ENCODE peak calls at places on chromosomes 2 and 18, in ten cellular contexts. G, V, F, K, B, J, T, S, X and R are unnamed samples.

GRCh38 chr18:58034370-58034769 is 9.7 kb upstream of the NEDD4L start:
- DNase-seq in G (no peak), V (no peak), F (no peak), K (no peak), B (no peak), J (no peak), T (no peak), S (no peak), X (no peak), R (no peak)

GRCh38 chr2:169329669-169330554 is 32.4 kb downstream of the LRP2 start:
- DNase-seq in G (no peak), V (no peak), F (no peak), K (no peak), B (no peak), J (no peak), T (no peak), S (no peak), X (no peak), R (no peak)

GRCh38 chr2:72136933-72137497 is 10.6 kb downstream of the CYP26B1 start:
- DNase-seq in G (no peak), V (no peak), F (no peak), K (no peak), B (no peak), J (no peak), T (no peak), S (no peak), X (no peak), R (no peak)

GRCh38 chr2:167140767-167141166 is 252.5 kb downstream of the XIRP2 start:
- DNase-seq in G (peak), V (no peak), F (no peak), K (no peak), B (peak), J (peak), T (peak), S (peak), X (peak), R (no peak)

GRCh38 chr18:55706893-55707292 is 118.9 kb upstream of the TCF4 start:
- DNase-seq in G (peak), V (no peak), F (no peak), K (no peak), B (no peak), J (peak), T (peak), S (peak), X (no peak), R (no peak)

GRCh38 chr18:55858661-55859111 is 270.7 kb upstream of the TCF4 start:
- DNase-seq in G (no peak), V (no peak), F (no peak), K (no peak), B (no peak), J (no peak), T (no peak), S (no peak), X (no peak), R (no peak)

GRCh38 chr2:180872256-180872655 is 108.1 kb upstream of the UBE2E3 start:
- DNase-seq in G (peak), V (no peak), F (no peak), K (no peak), B (no peak), J (no peak), T (peak), S (peak), X (no peak), R (no peak)

GRCh38 chr18:71105078-71105819 is 816.4 kb downstream of the SOCS6 start:
- DNase-seq in G (peak), V (no peak), F (no peak), K (no peak), B (peak), J (peak), T (peak), S (no peak), X (no peak), R (no peak)

GRCh38 chr2:148812306-148812705 is 62.7 kb upstream of the KIF5C start:
- DNase-seq in G (peak), V (no peak), F (no peak), K (no peak), B (peak), J (no peak), T (peak), S (peak), X (no peak), R (no peak)

GRCh38 chr2:235148201-235149170 is 196.7 kb downstream of the SH3BP4 start:
- DNase-seq in G (no peak), V (no peak), F (no peak), K (no peak), B (no peak), J (no peak), T (no peak), S (no peak), X (no peak), R (no peak)

GRCh38 chr2:120236791-120237190 is 13.6 kb upstream of the TMEM185B start:
- DNase-seq in G (no peak), V (peak), F (no peak), K (no peak), B (no peak), J (no peak), T (no peak), S (no peak), X (no peak), R (no peak)

GRCh38 chr2:121567452-121567851 is 36.8 kb downstream of the RNU4ATAC start:
- DNase-seq in G (no peak), V (no peak), F (no peak), K (no peak), B (no peak), J (no peak), T (no peak), S (no peak), X (no peak), R (no peak)

GRCh38 chr2:121562269-121563176 is 31.8 kb downstream of the RNU4ATAC start:
- DNase-seq in G (no peak), V (no peak), F (no peak), K (no peak), B (no peak), J (no peak), T (no peak), S (no peak), X (no peak), R (no peak)

GRCh38 chr2:121564905-121565304 is 34.2 kb downstream of the RNU4ATAC start:
- DNase-seq in G (no peak), V (no peak), F (no peak), K (no peak), B (no peak), J (no peak), T (no peak), S (no peak), X (no peak), R (no peak)

GRCh38 chr2:121567957-121568409 is 37.3 kb downstream of the RNU4ATAC start:
- DNase-seq in G (no peak), V (no peak), F (peak), K (no peak), B (no peak), J (no peak), T (peak), S (peak), X (no peak), R (no peak)

GRCh38 chr2:121565389-121566250 is 34.9 kb downstream of the RNU4ATAC start:
- DNase-seq in G (no peak), V (no peak), F (no peak), K (no peak), B (no peak), J (no peak), T (no peak), S (no peak), X (no peak), R (no peak)
- TF ChIP-seq CTCF in G (no peak), V (no peak), F (no peak), K (no peak), B (no peak), J (no peak), T (no peak), S (no peak), X (no peak), R (no peak)

DNA sequence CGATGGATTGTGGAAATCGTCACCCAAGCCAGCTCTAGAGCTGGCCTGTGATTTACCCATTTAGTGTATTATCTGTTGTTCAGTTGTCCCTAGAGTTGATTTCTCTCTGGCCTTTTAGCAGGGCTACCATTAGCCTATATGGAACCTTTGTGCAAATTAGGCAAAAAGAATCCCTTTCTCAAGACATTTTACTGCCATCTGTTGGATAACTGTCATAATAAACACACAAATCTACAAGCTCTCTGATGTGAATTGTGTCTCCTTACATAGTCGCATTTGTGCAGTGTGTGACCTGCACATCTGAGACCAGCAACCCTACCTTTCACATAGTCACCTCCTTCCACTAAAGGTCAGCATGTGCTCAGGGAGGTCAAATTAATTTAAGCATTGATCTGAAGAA is 34.0 kb downstream of the LOXHD1 start:
- DNase-seq in G (peak), V (no peak), F (no peak), K (no peak), B (peak), J (no peak), T (peak), S (peak), X (no peak), R (no peak)
- TF ChIP-seq CTCF in G (no peak), V (no peak), F (peak), K (no peak), B (peak), J (no peak), T (peak), S (no peak), X (no peak), R (no peak)

GRCh38 chr2:105615352-105615751 is 129.4 kb upstream of the NCK2 start:
- DNase-seq in G (no peak), V (no peak), F (no peak), K (no peak), B (no peak), J (no peak), T (no peak), S (no peak), X (no peak), R (no peak)
- TF ChIP-seq CTCF in G (no peak), V (no peak), F (no peak), K (no peak), B (no peak), J (no peak), T (no peak), S (no peak), X (no peak), R (no peak)

DNA sequence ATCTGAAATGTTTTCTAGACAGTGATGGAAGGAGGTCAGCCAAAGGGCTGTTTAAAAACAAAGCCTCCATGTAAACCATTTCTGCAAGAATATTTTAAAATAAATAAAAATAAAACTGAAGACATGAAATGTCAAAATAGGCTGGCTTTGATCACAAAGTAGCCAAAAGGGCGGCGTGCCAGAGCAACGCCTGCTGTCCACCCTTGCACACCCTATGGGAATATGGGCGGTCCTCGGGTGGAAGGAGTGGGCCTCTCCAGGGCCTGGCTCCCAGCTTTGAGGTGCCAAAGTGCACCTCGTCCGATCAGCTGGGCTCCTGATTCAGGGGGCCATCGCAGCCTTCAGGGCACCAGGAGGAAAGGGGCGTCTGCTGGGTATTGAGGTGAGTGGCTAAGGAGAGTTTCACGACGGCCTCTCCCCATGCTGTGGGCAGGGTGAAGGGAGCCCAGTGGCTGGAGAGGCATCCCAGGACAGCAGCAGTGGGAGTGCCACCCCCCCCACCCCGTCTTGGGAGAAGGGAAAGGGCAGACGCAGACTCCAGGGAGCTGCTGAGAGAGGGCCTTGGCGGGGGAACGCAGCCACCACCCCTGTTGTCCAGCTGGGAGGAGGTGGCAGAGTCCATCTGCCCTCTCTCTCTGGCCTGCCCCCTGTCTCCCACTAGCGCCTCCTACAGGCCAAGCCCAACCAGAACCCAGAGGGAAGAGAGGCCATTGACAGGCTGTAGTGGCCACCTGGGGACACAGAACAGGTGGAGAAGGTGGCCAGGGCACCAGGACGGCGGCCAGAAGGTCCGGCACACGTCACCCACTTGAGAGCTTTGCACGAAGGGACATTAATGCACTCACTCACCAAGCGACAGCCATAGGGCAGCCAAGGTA is 5.7 kb upstream of the ERFE start:
- DNase-seq in G (no peak), V (no peak), F (no peak), K (no peak), B (no peak), J (no peak), T (no peak), S (no peak), X (no peak), R (no peak)
- TF ChIP-seq CTCF in G (no peak), V (no peak), F (peak), K (no peak), B (peak), J (peak), T (no peak), S (peak), X (peak), R (peak)

GRCh38 chr18:63820694-63821093 is 45.5 kb downstream of the SERPINB7 start:
- DNase-seq in G (no peak), V (no peak), F (no peak), K (no peak), B (no peak), J (no peak), T (no peak), S (no peak), X (no peak), R (no peak)

GRCh38 chr18:63824220-63824525 is 49.0 kb downstream of the SERPINB7 start:
- DNase-seq in G (no peak), V (no peak), F (no peak), K (no peak), B (no peak), J (no peak), T (no peak), S (no peak), X (no peak), R (no peak)

GRCh38 chr18:63828120-63828519 is 52.9 kb downstream of the SERPINB7 start:
- DNase-seq in G (no peak), V (no peak), F (no peak), K (no peak), B (no peak), J (no peak), T (no peak), S (no peak), X (no peak), R (no peak)

GRCh38 chr18:63819780-63820179 is 44.6 kb downstream of the SERPINB7 start:
- DNase-seq in G (no peak), V (no peak), F (no peak), K (no peak), B (no peak), J (no peak), T (no peak), S (no peak), X (no peak), R (no peak)

DNA sequence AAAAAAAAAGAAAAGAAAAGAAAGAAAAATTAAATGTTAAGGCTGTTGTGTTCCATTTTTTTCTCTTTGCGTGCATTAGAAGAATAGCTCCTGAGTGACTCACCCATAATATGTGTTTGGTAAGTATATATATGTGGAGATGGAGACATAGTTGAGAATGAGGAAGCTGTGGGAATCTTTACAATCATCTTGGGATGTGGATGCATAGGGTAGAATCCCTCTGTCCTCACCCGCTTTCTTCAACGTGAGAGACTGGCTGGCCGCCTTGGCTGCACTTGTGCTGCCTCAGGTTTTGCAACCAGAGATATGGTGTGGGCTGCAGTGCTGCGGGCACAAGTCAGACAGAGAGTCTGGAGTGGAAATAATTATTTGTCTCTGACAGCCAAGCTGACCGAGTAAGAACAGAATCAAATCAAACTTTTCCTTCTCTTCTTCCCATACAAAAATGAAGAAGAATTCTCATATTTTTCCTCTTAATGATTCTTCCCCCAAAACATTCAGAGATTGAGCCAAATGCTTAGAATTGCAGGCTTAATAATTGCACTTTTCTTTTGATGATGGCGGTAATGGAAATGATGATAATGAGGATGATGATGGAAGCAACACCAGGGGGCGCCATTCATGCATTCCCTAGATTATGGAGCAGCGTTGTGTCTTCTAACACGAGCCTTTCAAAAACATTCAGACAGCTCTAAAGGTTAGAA is 48.5 kb downstream of the SERPINB7 start:
- DNase-seq in G (peak), V (peak), F (peak), K (no peak), B (peak), J (peak), T (peak), S (no peak), X (no peak), R (no peak)
- TF ChIP-seq CTCF in G (peak), V (no peak), F (peak), K (no peak), B (peak), J (peak), T (peak), S (peak), X (peak), R (peak)

GRCh38 chr2:85772019-85772745 is 18.4 kb downstream of the ATOH8 start:
- DNase-seq in G (peak), V (peak), F (peak), K (peak), B (peak), J (peak), T (peak), S (peak), X (peak), R (peak)
- TF ChIP-seq CTCF in G (peak), V (no peak), F (no peak), K (no peak), B (peak), J (peak), T (no peak), S (peak), X (peak), R (peak)

DNA sequence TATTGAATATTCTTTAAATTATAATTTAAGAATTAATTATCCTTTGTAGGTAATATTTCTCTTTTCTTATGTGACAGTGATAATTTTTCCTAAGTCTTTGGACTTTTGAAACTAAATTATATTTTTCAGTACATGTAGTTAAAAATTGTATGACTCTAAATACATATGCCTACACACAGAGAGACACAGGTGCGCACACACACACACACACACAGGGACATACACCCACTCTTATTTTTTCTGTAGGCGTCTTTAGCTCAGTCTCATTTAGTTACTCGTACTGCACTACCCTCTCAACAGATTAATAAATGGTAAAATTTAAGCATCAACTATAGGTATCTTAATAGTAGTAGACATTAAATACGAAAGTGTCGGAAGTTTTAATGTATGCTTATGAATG is 56.1 kb downstream of the ZNF236 start:
- DNase-seq in G (no peak), V (no peak), F (no peak), K (no peak), B (no peak), J (no peak), T (no peak), S (no peak), X (no peak), R (no peak)
- TF ChIP-seq CTCF in G (no peak), V (no peak), F (no peak), K (no peak), B (no peak), J (no peak), T (no peak), S (no peak), X (no peak), R (no peak)